ENCODE peak calls at places on chromosomes 11 and 22, in nine cellular contexts. V is dorsolateral prefrontal cortex, L is pancreas, G is body of pancreas, B is heart left ventricle, I is stomach, J is left ventricle myocardium inferior, F is brain microvascular endothelial cell, Q is PC-3. X is an unnamed sample.

GRCh38 chr11:41382927-41383326 is 76.5 kb downstream of the LRRC4C start:
- DNase-seq in V (no peak), L (no peak), G (no peak), B (no peak), I (no peak), J (no peak), F (peak; percentile 18), Q (peak; percentile 28), X (no peak)

GRCh38 chr11:2800655-2801531 is 84.7 kb downstream of the CDKN1C start:
- DNase-seq in V (peak; percentile 33), L (no peak), G (peak; percentile 8), B (peak; percentile 3), I (peak; percentile 21), J (peak; percentile 12), F (no peak), Q (no peak), X (peak; percentile 39)

GRCh38 chr11:35539781-35540281 is 14.4 kb upstream of the PAMR1 start:
- DNase-seq in V (no peak), L (no peak), G (no peak), B (peak; percentile 54), I (no peak), J (peak; percentile 66), F (peak; percentile 72), Q (peak; percentile 23), X (no peak)

GRCh38 chr11:95338430-95338991 is 107.5 kb upstream of the SESN3 start:
- DNase-seq in V (no peak), L (no peak), G (no peak), B (peak; percentile 76), I (no peak), J (peak; percentile 28), F (no peak), Q (no peak), X (peak; percentile 71)

GRCh38 chr11:44030276-44030932 is 17.4 kb upstream of the ACCSL start:
- DNase-seq in V (no peak), L (no peak), G (no peak), B (peak; percentile 74), I (no peak), J (peak; percentile 44), F (peak; percentile 72), Q (no peak), X (no peak)

GRCh38 chr11:128365044-128365443 is 222.3 kb downstream of the ETS1 start:
- DNase-seq in V (no peak), L (no peak), G (no peak), B (no peak), I (no peak), J (no peak), F (peak; percentile 52), Q (peak; percentile 62), X (no peak)

GRCh38 chr11:8841899-8842298 is 69.1 kb upstream of the AKIP1 start:
- DNase-seq in V (no peak), L (no peak), G (no peak), B (no peak), I (no peak), J (no peak), F (no peak), Q (peak; percentile 8), X (no peak)

GRCh38 chr11:2769409-2769778 is 69.6 kb upstream of the KCNQ1OT1 start:
- DNase-seq in V (no peak), L (no peak), G (no peak), B (no peak), I (peak; percentile 15), J (no peak), F (no peak), Q (no peak), X (peak; percentile 31)

GRCh38 chr11:40537734-40538133 is 921.7 kb downstream of the LRRC4C start:
- DNase-seq in V (no peak), L (no peak), G (no peak), B (no peak), I (no peak), J (no peak), F (no peak), Q (no peak), X (no peak)

GRCh38 chr11:1382831-1383607 is 6.7 kb upstream of the BRSK2 start:
- DNase-seq in V (peak; percentile 91), L (peak; percentile 85), G (peak; percentile 77), B (peak; percentile 85), I (peak; percentile 83), J (peak; percentile 81), F (peak; percentile 60), Q (peak; percentile 66), X (peak; percentile 74)

GRCh38 chr11:102552447-102553200 is 22.1 kb upstream of the MMP7 start:
- DNase-seq in V (no peak), L (no peak), G (no peak), B (no peak), I (peak; percentile 48), J (no peak), F (no peak), Q (peak; percentile 98), X (no peak)

GRCh38 chr11:34810107-34810562 is 106.0 kb downstream of the APIP start:
- DNase-seq in V (no peak), L (no peak), G (no peak), B (no peak), I (no peak), J (no peak), F (no peak), Q (no peak), X (no peak)

GRCh38 chr11:34072831-34073230 is 21.3 kb downstream of the CAPRIN1 start:
- DNase-seq in V (no peak), L (no peak), G (no peak), B (no peak), I (no peak), J (no peak), F (no peak), Q (no peak), X (no peak)

DNA sequence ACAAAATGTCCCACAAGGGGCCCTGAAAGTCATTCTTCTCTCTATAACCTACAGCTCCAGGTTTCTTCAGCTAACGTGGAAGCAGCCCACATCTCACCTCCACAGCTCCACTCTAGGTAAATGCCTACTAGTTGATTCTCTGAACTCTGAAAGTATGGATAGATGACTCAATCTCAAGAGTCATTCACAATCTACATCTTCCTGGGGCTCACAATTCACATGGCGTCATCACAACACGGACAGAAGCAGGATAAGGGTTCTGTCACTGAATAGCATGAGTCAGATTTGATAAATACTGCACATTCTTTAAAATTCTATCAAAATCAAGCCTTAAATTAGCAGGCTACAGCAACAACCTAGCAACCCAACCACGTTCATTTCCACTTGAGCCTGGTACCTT is 96.3 kb downstream of the PLEKHA7 start:
- DNase-seq in V (no peak), L (no peak), G (no peak), B (no peak), I (no peak), J (no peak), F (peak; percentile 22), Q (peak; percentile 71), X (no peak)
- H3K27me3 ChIP-seq in V (no peaks in the 10 kb centered on the region), L (no peaks in the 10 kb centered on the region), G (no peaks in the 10 kb centered on the region), B (no peaks in the 10 kb centered on the region), I (no peaks in the 10 kb centered on the region), J (no peaks in the 10 kb centered on the region), F (peaks cover 31% of the 10 kb centered on the region), Q (no peaks in the 10 kb centered on the region), X (no peaks in the 10 kb centered on the region)

DNA sequence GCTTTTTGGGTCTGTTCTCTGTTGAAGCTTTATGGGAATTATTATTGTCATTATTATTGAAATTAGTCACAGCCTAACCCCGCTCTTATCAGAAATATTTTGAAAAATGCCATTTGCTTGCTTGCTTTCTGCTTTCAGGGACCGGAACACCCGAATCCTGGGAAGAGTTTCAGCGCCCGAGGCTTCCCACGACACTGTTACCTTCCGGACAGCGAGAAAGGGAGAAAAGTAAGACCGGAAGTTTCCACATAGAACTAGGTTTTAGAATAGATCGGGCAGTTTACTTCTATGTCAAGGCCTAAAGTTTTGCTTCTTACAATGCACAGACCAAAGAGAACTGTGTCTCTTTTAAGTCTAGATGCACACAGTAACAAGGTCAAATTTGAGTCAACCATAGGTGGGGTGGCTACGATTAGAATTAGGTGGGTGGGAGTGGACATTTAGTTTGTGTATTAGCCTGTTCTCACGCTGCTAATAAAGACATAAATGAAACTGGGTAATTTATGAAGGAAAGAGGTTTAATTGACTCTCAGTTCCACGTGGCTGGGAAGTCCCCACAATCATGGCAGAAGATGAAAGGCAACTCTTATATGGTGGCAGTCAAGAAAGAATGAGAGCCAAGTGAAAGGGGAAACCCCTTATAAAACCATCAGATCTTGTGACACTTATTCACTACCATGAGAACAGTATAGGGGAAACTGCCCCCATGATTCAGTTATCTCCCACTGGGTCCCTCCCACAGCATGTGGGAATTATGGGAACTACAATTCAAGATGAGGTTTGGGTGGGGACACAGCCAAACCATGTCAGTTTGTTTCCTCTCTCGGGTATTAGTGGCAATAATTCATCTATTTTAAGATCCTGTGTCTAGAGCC is 12.9 kb downstream of the MPEG1 start:
- DNase-seq in V (no peak), L (no peak), G (no peak), B (no peak), I (no peak), J (no peak), F (no peak), Q (no peak), X (no peak)
- TF ChIP-seq CTCF in V (no peak), L (no peak), G (no peak), B (no peak), I (no peak), J (no peak), F (no peak), Q (no peak), X (no peak)

GRCh38 chr22:21991774-21992173 is 9.2 kb upstream of the TOP3B start:
- DNase-seq in V (no peak), L (no peak), G (no peak), B (no peak), I (no peak), J (no peak), F (no peak), Q (no peak), X (no peak)
- H3K27me3 ChIP-seq in V (no peaks in the 10 kb centered on the region), L (no peaks in the 10 kb centered on the region), G (no peaks in the 10 kb centered on the region), B (no peaks in the 10 kb centered on the region), I (no peaks in the 10 kb centered on the region), J (peaks cover 30% of the 10 kb centered on the region), F (peaks cover 42% of the 10 kb centered on the region), Q (no peaks in the 10 kb centered on the region), X (no peaks in the 10 kb centered on the region)

GRCh38 chr11:37504066-37504611 is 906.1 kb upstream of the RAG2 start:
- DNase-seq in V (no peak), L (no peak), G (no peak), B (no peak), I (no peak), J (no peak), F (peak; percentile 84), Q (peak; percentile 92), X (no peak)

GRCh38 chr11:37503411-37504065 is 905.5 kb upstream of the RAG2 start:
- DNase-seq in V (no peak), L (no peak), G (no peak), B (no peak), I (no peak), J (no peak), F (no peak), Q (peak; percentile 17), X (no peak)

GRCh38 chr11:37505406-37505805 is 907.4 kb upstream of the RAG2 start:
- DNase-seq in V (no peak), L (no peak), G (no peak), B (no peak), I (no peak), J (no peak), F (no peak), Q (peak; percentile 80), X (no peak)

GRCh38 chr11:37506516-37506915 is 908.5 kb upstream of the RAG2 start:
- DNase-seq in V (no peak), L (no peak), G (no peak), B (no peak), I (no peak), J (no peak), F (no peak), Q (no peak), X (no peak)

DNA sequence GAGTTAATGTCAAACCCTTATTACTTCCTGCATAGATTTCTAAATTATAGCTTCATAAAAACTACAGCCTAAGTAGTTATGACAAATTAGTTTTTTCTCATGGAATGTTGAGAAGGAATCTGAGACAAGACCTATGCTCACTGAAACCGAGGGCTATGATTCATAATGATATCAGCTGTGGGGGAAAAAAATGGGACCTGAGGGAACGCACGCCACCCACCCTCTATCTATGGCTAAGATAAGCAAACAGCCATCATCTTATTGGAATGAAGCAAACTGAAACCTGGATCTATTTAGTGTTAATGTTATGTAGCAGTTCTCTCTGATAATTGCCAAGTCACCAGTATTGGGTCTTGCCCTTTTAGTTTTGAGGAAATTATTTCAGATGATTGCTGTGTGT is 906.9 kb upstream of the RAG2 start:
- DNase-seq in V (no peak), L (no peak), G (no peak), B (no peak), I (no peak), J (no peak), F (peak; percentile 94), Q (peak; percentile 96), X (no peak)
- TF ChIP-seq CTCF in V (no peak), L (no peak), G (no peak), B (no peak), I (no peak), J (no peak), F (no peak), Q (no peak), X (no peak)